ENCODE peak calls at places on chromosomes 11 and 22, in eight cellular contexts. X is neural progenitor cell; U is CD4-positive, CD25-positive, alpha-beta regulatory T cell; N is uterus; M is SJSA1; Q is substantia nigra; E is Peyer's patch; T is A549. A is an unnamed sample.

GRCh38 chr11:120031612-120032600 is 106.0 kb downstream of the TRIM29 start:
- DNase-seq in U (no peak), M (no peak), X (no peak), E (no peak), Q (peak), N (no peak), T (no peak), A (no peak)

GRCh38 chr22:46054091-46054877 is 77.3 kb upstream of the WNT7B start:
- DNase-seq in T (no peak), X (no peak), U (peak), E (peak), N (peak), M (peak), Q (peak), A (no peak)

GRCh38 chr11:853682-854448 is 11.2 kb downstream of the TSPAN4 start:
- DNase-seq in M (no peak), X (no peak), Q (no peak), E (no peak), N (no peak), T (no peak), U (no peak), A (no peak)

GRCh38 chr11:73760066-73760679 is 701 bp downstream of the RAB6A start:
- DNase-seq in Q (peak), X (peak), M (no peak), N (peak), T (peak), E (no peak), U (no peak), A (no peak)

GRCh38 chr11:132337819-132338416 is 967.5 kb downstream of the NTM start:
- DNase-seq in E (no peak), N (no peak), X (no peak), T (no peak), U (no peak), M (no peak), Q (no peak), A (no peak)

GRCh38 chr11:134139303-134139872 is 70.5 kb downstream of the JAM3 start:
- DNase-seq in X (peak), M (no peak), T (no peak), E (no peak), U (no peak), Q (no peak), N (no peak), A (no peak)

GRCh38 chr11:75275581-75275980 is 35.0 kb downstream of the TPBGL start:
- DNase-seq in Q (peak), U (peak), M (no peak), N (no peak), X (no peak), T (no peak), E (peak), A (no peak)

GRCh38 chr22:49344196-49344595 is 483.5 kb downstream of the BRD1 start:
- DNase-seq in U (no peak), N (no peak), X (peak), M (no peak), T (no peak), E (no peak), Q (peak), A (no peak)

GRCh38 chr11:27234043-27234668 is 128.9 kb downstream of the CCDC34 start:
- DNase-seq in N (peak), E (peak), U (no peak), M (peak), T (peak), Q (no peak), X (peak), A (no peak)

GRCh38 chr22:32204856-32205722 is at the start of gene RFPL2:
- DNase-seq in N (no peak), T (peak), Q (no peak), U (no peak), M (no peak), X (peak), E (no peak), A (no peak)

GRCh38 chr11:104076455-104076854 is 40.0 kb downstream of the DDI1 start:
- DNase-seq in E (no peak), X (no peak), U (no peak), N (no peak), T (no peak), Q (no peak), M (no peak), A (no peak)

GRCh38 chr22:31346733-31347250 is 646 bp upstream of the PATZ1 start:
- DNase-seq in X (peak), T (peak), U (no peak), N (peak), E (peak), Q (peak), M (peak), A (peak)

GRCh38 chr22:36238348-36239149 is 778 bp downstream of the APOL2 start:
- DNase-seq in N (no peak), T (no peak), M (peak), E (no peak), Q (no peak), X (no peak), U (no peak), A (peak)

GRCh38 chr11:2178906-2179494 is 7.4 kb upstream of the TH start:
- DNase-seq in T (no peak), N (no peak), M (peak), Q (no peak), E (no peak), U (no peak), X (no peak), A (no peak)

GRCh38 chr11:67389477-67389876 is 2.3 kb upstream of the RAD9A start:
- DNase-seq in N (no peak), T (peak), E (peak), Q (no peak), X (peak), M (no peak), U (no peak), A (no peak)

GRCh38 chr22:40250608-40251007 is 72.9 kb downstream of the TNRC6B start:
- DNase-seq in N (no peak), Q (no peak), X (no peak), U (no peak), E (no peak), T (no peak), M (no peak), A (no peak)

GRCh38 chr11:114193730-114194674 is 102.2 kb upstream of the NNMT start:
- DNase-seq in U (no peak), X (no peak), M (no peak), N (no peak), T (no peak), E (no peak), Q (no peak), A (no peak)

GRCh38 chr11:44625759-44626523 is 60.5 kb downstream of the CD82 start:
- DNase-seq in Q (no peak), X (no peak), N (no peak), M (peak), U (no peak), E (no peak), T (no peak), A (no peak)

GRCh38 chr11:117819096-117820040 is 5.2 kb downstream of the FXYD2 start:
- DNase-seq in E (no peak), N (peak), Q (no peak), T (peak), X (peak), U (no peak), M (no peak), A (peak)

GRCh38 chr11:8757047-8757446 is 74.5 kb downstream of the RPL27A start:
- DNase-seq in E (no peak), M (no peak), T (no peak), N (no peak), X (no peak), Q (no peak), U (no peak), A (no peak)

GRCh38 chr11:42239102-42239501 is 779.6 kb upstream of the LRRC4C start:
- DNase-seq in U (no peak), N (no peak), E (no peak), T (no peak), M (no peak), X (no peak), Q (no peak), A (no peak)

GRCh38 chr11:75350743-75351540 is 519 bp downstream of the ARRB1 start:
- DNase-seq in Q (peak), E (peak), N (peak), X (peak), U (no peak), T (no peak), M (no peak), A (peak)

GRCh38 chr11:119130662-119131061 is 9.3 kb downstream of the HINFP start:
- DNase-seq in E (no peak), M (no peak), U (no peak), T (no peak), Q (no peak), X (no peak), N (no peak), A (no peak)

GRCh38 chr11:12123799-12124198 is 13.4 kb downstream of the MICAL2 start:
- DNase-seq in E (no peak), M (no peak), T (no peak), U (no peak), Q (no peak), N (no peak), X (no peak), A (no peak)

GRCh38 chr11:12121504-12121903 is 11.1 kb downstream of the MICAL2 start:
- DNase-seq in N (no peak), Q (no peak), M (no peak), U (no peak), E (no peak), T (no peak), X (no peak), A (no peak)

GRCh38 chr11:12124306-12124705 is 13.9 kb downstream of the MICAL2 start:
- DNase-seq in X (no peak), E (no peak), M (no peak), Q (no peak), T (no peak), N (no peak), U (no peak), A (no peak)

GRCh38 chr11:12122083-12122482 is 11.7 kb downstream of the MICAL2 start:
- DNase-seq in M (no peak), U (no peak), Q (no peak), T (peak), X (peak), N (no peak), E (no peak), A (no peak)

GRCh38 chr11:12123177-12123576 is 12.8 kb downstream of the MICAL2 start:
- DNase-seq in M (no peak), N (no peak), Q (no peak), X (no peak), E (no peak), U (no peak), T (no peak), A (no peak)
- H3K27ac ChIP-seq in M (no peak), N (peak), Q (no peak), X (no peak), E (no peak), U (no peak), T (no peak), A (peak)

DNA sequence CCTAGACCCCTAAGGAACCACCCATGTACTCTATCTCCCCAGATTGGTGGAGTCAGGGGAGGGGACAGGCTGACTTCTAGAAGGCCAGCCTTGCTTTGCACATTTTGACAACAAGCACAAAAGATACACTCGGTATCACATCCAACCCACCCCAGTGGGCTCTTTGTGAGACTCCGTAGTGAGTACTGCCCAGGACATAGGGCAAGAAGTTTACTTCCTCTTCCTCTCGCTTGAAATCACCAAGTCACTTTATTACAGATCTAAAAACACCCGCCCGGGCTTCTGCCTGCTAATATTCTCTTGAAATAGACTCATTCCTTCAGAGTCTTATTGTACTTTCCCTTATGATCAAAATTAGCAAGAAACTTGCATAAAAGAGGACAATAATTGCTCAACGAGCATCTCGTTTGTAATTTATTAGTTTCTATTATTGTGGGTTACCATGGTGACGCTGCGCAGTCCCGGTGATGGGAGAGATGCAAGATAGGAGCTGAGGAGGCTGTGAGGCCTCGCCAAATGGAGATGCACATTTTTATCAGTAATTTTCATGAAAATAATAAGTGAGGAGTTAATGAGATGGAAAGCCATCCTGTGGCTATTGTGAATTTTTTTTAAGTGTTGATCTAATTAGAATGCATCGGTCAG is 96.9 kb downstream of the FEZ1 start:
- DNase-seq in Q (no peak), N (no peak), T (no peak), U (no peak), M (no peak), E (no peak), X (no peak), A (no peak)
- H3K27ac ChIP-seq in Q (no peak), N (no peak), T (no peak), U (no peak), M (no peak), E (no peak), X (no peak), A (no peak)

DNA sequence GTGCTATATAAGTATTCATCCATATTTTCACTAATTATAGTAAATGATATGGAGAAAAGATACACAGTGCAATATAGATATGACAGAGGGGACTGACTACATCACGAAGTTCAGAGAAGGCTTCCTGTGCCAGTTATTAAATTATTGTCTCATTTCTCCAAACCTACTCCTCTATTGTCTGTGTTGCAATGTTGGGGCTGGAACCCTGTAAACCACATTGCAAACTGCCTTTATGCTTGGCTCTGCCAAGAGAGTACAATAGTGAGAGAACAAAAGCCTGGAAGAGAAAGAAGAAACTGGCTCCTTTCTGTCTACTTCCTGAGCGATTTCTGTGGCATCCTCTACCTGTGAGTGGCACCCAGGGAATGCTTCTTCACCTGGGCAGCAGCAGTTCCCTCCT is 46.4 kb downstream of the ME3 start:
- DNase-seq in E (no peak), M (no peak), Q (no peak), U (no peak), N (no peak), X (no peak), T (no peak), A (no peak)
- H3K27ac ChIP-seq in E (no peak), M (no peak), Q (no peak), U (no peak), N (no peak), X (no peak), T (no peak), A (no peak)

GRCh38 chr11:122189259-122189658 is 73.2 kb upstream of the BLID start:
- DNase-seq in Q (no peak), E (no peak), N (no peak), M (peak), U (no peak), X (no peak), T (peak), A (no peak)
- H3K27ac ChIP-seq in Q (no peak), E (no peak), N (peak), M (peak), U (no peak), X (no peak), T (peak), A (peak)

GRCh38 chr11:122721201-122721963 is 65.9 kb downstream of the UBASH3B start:
- DNase-seq in E (no peak), Q (no peak), U (no peak), T (no peak), X (no peak), N (no peak), M (no peak), A (no peak)
- H3K27ac ChIP-seq in E (no peak), Q (no peak), U (no peak), T (peak), X (no peak), N (no peak), M (peak), A (no peak)

DNA sequence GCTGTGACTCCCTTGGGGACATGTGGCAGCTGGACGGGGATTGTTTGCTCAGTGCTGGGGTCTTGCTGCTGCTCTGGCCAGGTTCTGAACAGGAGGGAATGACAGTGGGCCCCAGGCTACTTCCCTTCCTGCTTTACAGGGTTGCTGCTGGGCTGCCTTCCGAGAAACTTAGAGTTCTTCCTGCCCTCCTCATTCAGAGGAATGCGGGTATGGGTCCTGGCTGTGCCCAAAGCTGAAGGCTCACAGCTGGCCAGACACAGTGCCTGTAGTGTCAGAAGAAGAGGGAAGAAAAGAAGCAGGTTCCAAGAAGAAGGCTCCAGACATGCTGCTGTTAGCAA is 108.3 kb upstream of the PARVA start:
- DNase-seq in N (peak), T (no peak), M (no peak), Q (no peak), X (no peak), E (no peak), U (no peak), A (no peak)
- H3K27ac ChIP-seq in N (peak), T (no peak), M (no peak), Q (no peak), X (no peak), E (no peak), U (no peak), A (no peak)

GRCh38 chr11:122114976-122115375 is 1.0 kb downstream of the BLID start:
- DNase-seq in E (no peak), M (no peak), Q (no peak), N (no peak), X (no peak), U (no peak), T (no peak), A (no peak)

GRCh38 chr11:122109932-122110331 is 6.1 kb downstream of the BLID start:
- DNase-seq in N (no peak), T (no peak), U (no peak), X (no peak), M (no peak), Q (no peak), E (no peak), A (no peak)

GRCh38 chr11:122116591-122116990 is 576 bp upstream of the BLID start:
- DNase-seq in M (no peak), X (no peak), T (no peak), E (no peak), Q (no peak), U (no peak), N (no peak), A (no peak)

GRCh38 chr11:122115520-122116343 is at the start of gene BLID:
- DNase-seq in T (no peak), X (peak), E (no peak), N (peak), U (no peak), Q (peak), M (no peak), A (peak)

DNA sequence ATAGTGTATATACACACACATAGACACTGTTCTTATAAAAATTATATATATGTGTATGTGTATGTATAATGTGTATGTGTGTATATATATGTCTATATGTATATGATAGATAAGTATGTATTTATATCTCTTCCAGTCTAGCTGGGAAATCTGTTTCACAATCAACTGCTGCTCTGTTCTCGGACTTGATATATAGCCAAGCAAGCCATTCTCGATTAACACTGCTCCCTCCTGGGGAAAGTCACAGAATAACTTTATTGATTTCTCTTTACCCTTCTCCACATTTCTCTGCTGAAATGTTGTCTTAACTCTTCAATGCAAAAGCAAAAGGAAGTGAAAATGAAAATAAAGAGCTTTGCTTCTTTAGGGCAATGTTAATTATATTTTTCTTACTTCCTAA is 2.2 kb downstream of the BLID start:
- DNase-seq in X (no peak), U (no peak), E (no peak), N (no peak), T (no peak), Q (no peak), M (no peak), A (no peak)
- H3K27ac ChIP-seq in X (no peak), U (no peak), E (no peak), N (peak), T (no peak), Q (peak), M (no peak), A (peak)

GRCh38 chr22:39171623-39172264 is 19.3 kb upstream of the CBX7 start:
- DNase-seq in M (no peak), T (no peak), U (no peak), E (no peak), X (no peak), N (no peak), Q (no peak), A (no peak)

GRCh38 chr22:39173050-39173706 is 20.7 kb upstream of the CBX7 start:
- DNase-seq in T (no peak), X (no peak), N (no peak), M (no peak), Q (no peak), U (no peak), E (no peak), A (no peak)

GRCh38 chr22:39175127-39176066 is 22.9 kb upstream of the CBX7 start:
- DNase-seq in X (no peak), E (no peak), N (no peak), Q (no peak), U (no peak), T (no peak), M (peak), A (no peak)

GRCh38 chr22:39174498-39175120 is 22.1 kb upstream of the CBX7 start:
- DNase-seq in N (peak), E (peak), Q (no peak), U (peak), M (peak), T (no peak), X (peak), A (peak)

GRCh38 chr22:39173787-39174497 is 21.5 kb upstream of the CBX7 start:
- DNase-seq in T (no peak), Q (no peak), X (no peak), E (peak), N (no peak), U (no peak), M (no peak), A (no peak)
- H3K27ac ChIP-seq in T (peak), Q (peak), X (peak), E (peak), N (peak), U (peak), M (peak), A (peak)

GRCh38 chr11:110903830-110904229 is 191.6 kb upstream of the ARHGAP20 start:
- DNase-seq in Q (no peak), E (no peak), X (peak), M (no peak), U (no peak), N (no peak), T (no peak), A (no peak)
- H3K27ac ChIP-seq in Q (no peak), E (no peak), X (no peak), M (no peak), U (no peak), N (no peak), T (no peak), A (no peak)

A was measured in tibial nerve.